ENCODE peak calls at places on chromosomes 16 and 17, in four cellular contexts. W is left ventricle myocardium superior, J is nephron progenitor cell, M is SK-N-SH. G is an unnamed sample.

GRCh38 chr17:33582661-33583060 is 289.6 kb upstream of the ASIC2 start:
- DNase-seq in W (no peak), M (no peak), J (no peak), G (no peak)

GRCh38 chr17:35630530-35631148 is 43.5 kb downstream of the AP2B1 start:
- DNase-seq in M (no peak), W (no peak), J (no peak), G (no peak)

GRCh38 chr17:40557531-40558299 is 7.6 kb downstream of the CCR7 start:
- DNase-seq in J (no peak), M (no peak), W (peak; percentile 66), G (no peak)

GRCh38 chr16:19330801-19331484 is 45.4 kb downstream of the CLEC19A start:
- DNase-seq in W (no peak), J (no peak), M (no peak), G (no peak)

GRCh38 chr16:68719993-68720489 is 17.1 kb upstream of the CDH1 start:
- DNase-seq in W (no peak), J (no peak), M (no peak), G (no peak)

GRCh38 chr17:75808549-75808904 is 23.9 kb downstream of the UNK start:
- DNase-seq in W (no peak), M (no peak), J (no peak), G (no peak)

GRCh38 chr16:69407702-69408323 is 16.6 kb upstream of the CYB5B start:
- DNase-seq in J (no peak), W (no peak), M (no peak), G (no peak)

GRCh38 chr17:75998327-75998795 is 2.3 kb upstream of the CDK3 start:
- DNase-seq in J (no peak), M (no peak), W (no peak), G (no peak)

GRCh38 chr17:42553161-42553818 is 567 bp downstream of the HSD17B1 start:
- DNase-seq in M (peak; percentile 76), W (no peak), J (peak; percentile 37), G (peak; percentile 25)

GRCh38 chr17:40561871-40562611 is 3.2 kb downstream of the CCR7 start:
- DNase-seq in M (no peak), W (no peak), J (no peak), G (no peak)

GRCh38 chr17:77212081-77212832 is 71.5 kb downstream of the SEC14L1 start:
- DNase-seq in M (no peak), J (no peak), W (no peak), G (no peak)

GRCh38 chr16:87724490-87725291 is 41.1 kb downstream of the KLHDC4 start:
- DNase-seq in M (no peak), J (no peak), W (no peak), G (peak; percentile 17)

GRCh38 chr16:71542377-71542776 is 16.2 kb downstream of the CHST4 start:
- DNase-seq in M (peak; percentile 44), W (peak; percentile 33), J (peak; percentile 71), G (no peak)

GRCh38 chr17:47864791-47865216 is 13.8 kb upstream of the SP6 start:
- DNase-seq in M (no peak), W (no peak), J (no peak), G (no peak)

GRCh38 chr17:32970281-32970680 is 21.4 kb upstream of the SPACA3 start:
- DNase-seq in W (peak; percentile 31), J (no peak), M (no peak), G (no peak)

GRCh38 chr17:27473190-27473747 is 17.0 kb downstream of the KSR1 start:
- DNase-seq in J (no peak), W (no peak), M (no peak), G (no peak)

GRCh38 chr17:64411999-64412771 is 21.5 kb upstream of the PECAM1 start:
- DNase-seq in M (no peak), W (peak; percentile 59), J (peak; percentile 53), G (peak; percentile 99)

GRCh38 chr17:31281061-31281460 is 16.0 kb downstream of the OMG start:
- DNase-seq in J (no peak), M (no peak), W (no peak), G (no peak)

GRCh38 chr17:50355701-50356341 is 9.9 kb downstream of the XYLT2 start:
- DNase-seq in J (no peak), W (no peak), M (no peak), G (no peak)

GRCh38 chr16:85462405-85463227 is 150.5 kb upstream of the GSE1 start:
- DNase-seq in J (peak; percentile 74), M (peak; percentile 86), W (peak; percentile 72), G (no peak)

GRCh38 chr16:79194291-79194690 is 406.2 kb downstream of the MAF start:
- DNase-seq in W (no peak), M (no peak), J (no peak), G (no peak)

GRCh38 chr16:25187491-25187795 is 29.3 kb upstream of the AQP8 start:
- DNase-seq in J (no peak), W (no peak), M (no peak), G (no peak)

GRCh38 chr17:15920758-15921239 is 24.1 kb upstream of the ADORA2B start:
- DNase-seq in M (no peak), W (peak; percentile 57), J (no peak), G (no peak)

GRCh38 chr16:3058173-3059030 is 7.0 kb upstream of the IL32 start:
- DNase-seq in M (peak; percentile 57), J (peak; percentile 58), W (peak; percentile 64), G (peak; percentile 45)

GRCh38 chr16:50982808-50983207 is 168.3 kb downstream of the SALL1 start:
- DNase-seq in M (no peak), W (no peak), J (no peak), G (no peak)

GRCh38 chr16:4414187-4414909 is 2.0 kb downstream of the CORO7 start:
- DNase-seq in M (no peak), W (no peak), J (no peak), G (no peak)

GRCh38 chr17:68036304-68037147 is 991 bp downstream of the KPNA2 start:
- DNase-seq in J (no peak), M (no peak), W (no peak), G (no peak)

GRCh38 chr16:51133130-51133529 is 17.9 kb downstream of the SALL1 start:
- DNase-seq in J (peak; percentile 47), W (no peak), M (no peak), G (no peak)

GRCh38 chr16:83533193-83533592 is 274.6 kb upstream of the HSBP1 start:
- DNase-seq in J (no peak), W (no peak), M (no peak), G (no peak)

G was measured in dermis microvascular lymphatic vessel endothelial cell.